ENCODE peak calls at places on chromosome 19, in eight cellular contexts. O is DMS53; A is GM03348; Q is HT-29; L is mesenteric fat pad; X is activated CD8-positive, alpha-beta memory T cell treated with anti-CD3 and anti-CD28 coated beads, Interleukin-2, amount 50 U/mL, for 4 hours; B is ELF-1; K is foreskin melanocyte. H is an unnamed sample.

GRCh38 chr19:57406516-57407123 is 4.3 kb upstream of the ZNF17 start:
- DNase-seq in K (no peak), A (peak), B (peak), O (peak), Q (peak), X (peak), L (no peak), H (peak)

GRCh38 chr19:13629687-13630357 is 123.5 kb upstream of the CACNA1A start:
- DNase-seq in B (no peak), O (peak), K (peak), L (peak), X (no peak), Q (no peak), A (no peak), H (no peak)

GRCh38 chr19:48511800-48512503 is at the start of gene LMTK3:
- DNase-seq in X (peak), L (no peak), A (no peak), O (peak), K (no peak), Q (no peak), B (no peak), H (no peak)

GRCh38 chr19:52200044-52200443 is 10.2 kb downstream of the PPP2R1A start:
- DNase-seq in K (peak), L (no peak), B (no peak), X (no peak), Q (no peak), O (no peak), A (peak), H (no peak)

GRCh38 chr19:47229674-47230121 is 1.3 kb downstream of the BBC3 start:
- DNase-seq in K (no peak), Q (peak), L (no peak), O (peak), B (peak), A (no peak), X (no peak), H (no peak)

GRCh38 chr19:46944918-46945628 is 74.6 kb upstream of the NPAS1 start:
- DNase-seq in B (peak), A (peak), L (no peak), Q (no peak), O (no peak), K (no peak), X (no peak), H (no peak)

GRCh38 chr19:3544742-3545668 is 6.0 kb downstream of the TEKTIP1 start:
- DNase-seq in Q (peak), K (no peak), B (peak), O (peak), A (peak), X (peak), L (peak), H (peak)

GRCh38 chr19:49502866-49503581 is 6.8 kb downstream of the RPS11 start:
- DNase-seq in Q (peak), B (peak), K (no peak), A (peak), O (peak), X (no peak), L (no peak), H (peak)

GRCh38 chr19:2733930-2734588 is 5.8 kb downstream of the SLC39A3 start:
- DNase-seq in B (no peak), O (no peak), X (no peak), Q (no peak), L (no peak), A (no peak), K (no peak), H (no peak)

GRCh38 chr19:22606954-22607652 is 27.0 kb upstream of the ZNF492 start:
- DNase-seq in L (peak), X (no peak), A (no peak), Q (no peak), B (no peak), O (no peak), K (no peak), H (no peak)

GRCh38 chr19:47036233-47036651 is 12.2 kb downstream of the TMEM160 start:
- DNase-seq in O (peak), L (no peak), X (no peak), Q (no peak), K (no peak), A (no peak), B (no peak), H (peak)

GRCh38 chr19:46813570-46814358 is 25.4 kb upstream of the SLC1A5 start:
- DNase-seq in K (no peak), B (no peak), X (no peak), A (no peak), L (no peak), O (peak), Q (peak), H (peak)

GRCh38 chr19:48249502-48250014 is 6.2 kb downstream of the CARD8 start:
- DNase-seq in K (no peak), Q (no peak), L (no peak), B (no peak), O (no peak), A (no peak), X (peak), H (no peak)

GRCh38 chr19:38945562-38946228 is 15.0 kb downstream of the MRPS12 start:
- DNase-seq in A (no peak), B (no peak), O (no peak), L (no peak), K (no peak), Q (no peak), X (no peak), H (no peak)

GRCh38 chr19:48390188-48391099 is 907 bp downstream of the KDELR1 start:
- DNase-seq in L (no peak), K (peak), Q (peak), B (peak), O (peak), X (peak), A (peak), H (peak)

GRCh38 chr19:29216021-29216420 is 3.1 kb upstream of the UQCRFS1 start:
- DNase-seq in A (no peak), Q (no peak), K (no peak), O (no peak), B (peak), L (no peak), X (no peak), H (no peak)

GRCh38 chr19:55857149-55857548 is 20.8 kb downstream of the NLRP4 start:
- DNase-seq in X (no peak), K (no peak), Q (no peak), B (no peak), L (no peak), A (no peak), O (no peak), H (no peak)

GRCh38 chr19:7336321-7336973 is 12.3 kb upstream of the ARHGEF18 start:
- DNase-seq in X (no peak), Q (no peak), L (no peak), O (no peak), B (no peak), K (no peak), A (no peak), H (no peak)

GRCh38 chr19:53311044-53311443 is 22.5 kb upstream of the ZNF845 start:
- DNase-seq in K (no peak), X (no peak), A (no peak), B (no peak), L (no peak), Q (no peak), O (no peak), H (no peak)

GRCh38 chr19:709965-710714 is 1.4 kb downstream of the PALM start:
- DNase-seq in O (no peak), Q (no peak), L (no peak), B (no peak), X (no peak), A (peak), K (no peak), H (no peak)

GRCh38 chr19:10887616-10888367 is 16.4 kb downstream of the CARM1 start:
- DNase-seq in X (no peak), B (peak), Q (no peak), L (no peak), K (no peak), O (no peak), A (no peak), H (no peak)

GRCh38 chr19:1355258-1355973 is 28.3 kb upstream of the NDUFS7 start:
- DNase-seq in B (no peak), X (no peak), O (no peak), A (peak), L (no peak), K (no peak), Q (no peak), H (no peak)

GRCh38 chr19:4018775-4019504 is 11.4 kb downstream of the PIAS4 start:
- DNase-seq in L (peak), K (no peak), B (no peak), X (no peak), O (no peak), A (no peak), Q (no peak), H (no peak)

GRCh38 chr19:5113101-5113557 is 144.2 kb downstream of the KDM4B start:
- DNase-seq in X (no peak), L (no peak), A (no peak), B (peak), K (no peak), Q (no peak), O (no peak), H (no peak)

GRCh38 chr19:1862424-1863307 is 713 bp downstream of the KLF16 start:
- DNase-seq in L (no peak), X (peak), A (peak), B (peak), K (no peak), O (peak), Q (peak), H (peak)

H was measured in Calu3.